ENCODE peak calls at places on chromosomes 6 and 20, in ten cellular contexts. B is hepatic stellate cell; C is A549; V is cardiac fibroblast; J is NCI-H510A treated with DMSO at 0.1 percent for 48 hours; R is effector memory CD8-positive, alpha-beta T cell; N is stimulated activated naive CD4-positive, alpha-beta T cell; Y is H4; S is NCI-H524; P is H7. A is an unnamed sample.

GRCh38 chr20:39874049-39874893 is 814.8 kb downstream of the MAFB start:
- DNase-seq in Y (peak), B (no peak), V (peak), S (peak), C (peak), N (no peak), R (no peak), J (peak), P (peak), A (peak)

GRCh38 chr6:26020291-26020982 is 57.8 kb downstream of the TRIM38 start:
- DNase-seq in J (peak), V (peak), P (peak), R (peak), N (peak), C (peak), S (peak), Y (no peak), B (peak), A (peak)

GRCh38 chr20:62780204-62780603 is 16.1 kb upstream of the MRGBP start:
- DNase-seq in P (no peak), C (no peak), N (no peak), B (no peak), V (no peak), J (no peak), S (peak), Y (no peak), R (no peak), A (peak)

GRCh38 chr6:2203264-2203663 is 42.1 kb downstream of the GMDS start:
- DNase-seq in P (no peak), C (no peak), B (no peak), S (no peak), J (no peak), R (no peak), N (no peak), Y (no peak), V (peak), A (no peak)

GRCh38 chr20:25039697-25040437 is 18.1 kb downstream of the ACSS1 start:
- DNase-seq in J (peak), P (no peak), S (no peak), V (peak), B (peak), C (no peak), N (no peak), R (no peak), Y (peak), A (peak)

GRCh38 chr6:106377061-106377540 is 16.6 kb downstream of the CRYBG1 start:
- DNase-seq in V (peak), P (no peak), S (no peak), C (no peak), R (no peak), Y (no peak), J (no peak), N (no peak), B (peak), A (no peak)

GRCh38 chr6:23179994-23180393 is 610.6 kb downstream of the HDGFL1 start:
- DNase-seq in N (no peak), S (no peak), R (no peak), V (no peak), B (no peak), Y (no peak), C (no peak), J (no peak), P (no peak), A (no peak)

GRCh38 chr6:25002326-25003066 is 66.7 kb upstream of the RIPOR2 start:
- DNase-seq in J (no peak), P (no peak), C (no peak), B (no peak), Y (no peak), R (no peak), V (no peak), N (no peak), S (no peak), A (no peak)

GRCh38 chr6:37381579-37381978 is 27.8 kb downstream of the RNF8 start:
- DNase-seq in N (peak), Y (peak), P (peak), B (peak), S (peak), J (peak), V (peak), R (peak), C (peak), A (peak)

GRCh38 chr6:152296648-152297376 is 340.4 kb downstream of the SYNE1 start:
- DNase-seq in R (no peak), B (no peak), S (no peak), N (no peak), P (no peak), V (no peak), J (no peak), Y (no peak), C (no peak), A (no peak)

GRCh38 chr6:53441035-53441493 is 92.3 kb upstream of the ELOVL5 start:
- DNase-seq in J (no peak), C (no peak), Y (no peak), N (no peak), P (no peak), R (no peak), V (no peak), B (no peak), S (no peak), A (no peak)

GRCh38 chr6:18115356-18115755 is 7.1 kb downstream of the NHLRC1 start:
- DNase-seq in J (no peak), V (no peak), S (no peak), N (no peak), R (no peak), B (no peak), Y (peak), P (no peak), C (no peak), A (no peak)

GRCh38 chr6:107894821-107895396 is 63.1 kb downstream of the SEC63 start:
- DNase-seq in V (no peak), N (no peak), Y (no peak), B (no peak), S (no peak), C (no peak), R (no peak), J (no peak), P (no peak), A (no peak)

GRCh38 chr20:34268851-34269668 is 27.8 kb downstream of the ASIP start:
- DNase-seq in Y (no peak), N (peak), J (no peak), P (peak), V (peak), R (peak), C (no peak), S (no peak), B (peak), A (no peak)

GRCh38 chr6:160101262-160102205 is 20.1 kb upstream of the SLC22A1 start:
- DNase-seq in S (no peak), C (no peak), J (no peak), R (no peak), B (no peak), N (no peak), Y (no peak), V (peak), P (no peak), A (no peak)

GRCh38 chr6:28758046-28758817 is 165.6 kb downstream of the TRIM27 start:
- DNase-seq in C (peak), Y (peak), P (peak), S (peak), B (no peak), N (no peak), J (no peak), V (peak), R (no peak), A (peak)

GRCh38 chr6:5401845-5402738 is 140.8 kb downstream of the FARS2 start:
- DNase-seq in V (peak), S (no peak), C (no peak), J (peak), P (no peak), N (no peak), R (no peak), B (no peak), Y (peak), A (peak)

GRCh38 chr20:62726276-62726675 is 17.6 kb downstream of the NTSR1 start:
- DNase-seq in V (no peak), C (no peak), N (no peak), J (no peak), P (no peak), R (no peak), B (no peak), Y (no peak), S (no peak), A (no peak)

GRCh38 chr6:157248264-157248663 is 75.1 kb downstream of the TMEM242 start:
- DNase-seq in Y (no peak), N (no peak), P (no peak), S (no peak), B (no peak), C (no peak), J (no peak), R (no peak), V (no peak), A (no peak)

GRCh38 chr6:3789896-3790558 is 38.5 kb upstream of the PXDC1 start:
- DNase-seq in B (no peak), V (no peak), C (no peak), J (no peak), P (no peak), N (no peak), S (no peak), R (no peak), Y (no peak), A (no peak)

GRCh38 chr20:63531686-63532448 is 5.3 kb downstream of the PTK6 start:
- DNase-seq in Y (no peak), S (no peak), C (no peak), B (no peak), N (no peak), P (peak), R (no peak), V (no peak), J (no peak), A (no peak)

GRCh38 chr6:53312355-53312754 is 36.4 kb downstream of the ELOVL5 start:
- DNase-seq in J (no peak), P (no peak), V (no peak), N (no peak), Y (no peak), S (no peak), B (no peak), C (no peak), R (no peak), A (no peak)

GRCh38 chr6:64012351-64013060 is 376.9 kb downstream of the PHF3 start:
- DNase-seq in N (no peak), Y (peak), S (peak), V (peak), R (no peak), B (peak), J (peak), C (peak), P (peak), A (peak)

GRCh38 chr6:148358196-148358785 is 15.7 kb downstream of the SASH1 start:
- DNase-seq in B (no peak), R (no peak), J (no peak), S (no peak), V (peak), C (no peak), N (no peak), P (no peak), Y (no peak), A (no peak)

GRCh38 chr6:11209941-11210340 is 22.5 kb downstream of the NEDD9 start:
- DNase-seq in Y (no peak), P (no peak), R (no peak), C (no peak), B (no peak), V (peak), N (no peak), S (no peak), J (no peak), A (no peak)

GRCh38 chr6:2753743-2754142 is 3.0 kb upstream of the MYLK4 start:
- DNase-seq in B (no peak), V (no peak), N (no peak), R (no peak), C (no peak), S (no peak), J (no peak), P (no peak), Y (no peak), A (no peak)

GRCh38 chr20:46838002-46838401 is 56.6 kb upstream of the EYA2 start:
- DNase-seq in Y (no peak), R (no peak), S (no peak), V (no peak), J (no peak), N (no peak), C (no peak), P (peak), B (no peak), A (peak)

GRCh38 chr20:37071481-37071911 is 24.3 kb downstream of the RBL1 start:
- DNase-seq in P (no peak), N (peak), J (no peak), C (no peak), V (peak), R (no peak), B (no peak), Y (peak), S (no peak), A (no peak)